ENCODE peak calls at places on chromosomes 7 and 10, in five cellular contexts. Q, U, L, P and I are unnamed samples.

GRCh38 chr7:100863406-100863950 is 3.7 kb upstream of the TRIP6 start:
- DNase-seq in P (no peak), L (peak; percentile 50), U (no peak), Q (no peak), I (no peak)

GRCh38 chr7:157927313-157927925 is 590.6 kb downstream of the DNAJB6 start:
- DNase-seq in Q (no peak), P (no peak), U (no peak), L (no peak), I (no peak)

GRCh38 chr7:56092789-56093531 is at the start of gene PHKG1:
- DNase-seq in Q (peak; percentile 74), L (peak; percentile 33), U (peak; percentile 60), P (peak; percentile 33), I (no peak)

GRCh38 chr7:111358915-111359314 is 203.4 kb downstream of the IMMP2L start:
- DNase-seq in Q (no peak), U (no peak), P (no peak), L (no peak), I (no peak)

GRCh38 chr10:43049081-43049551 is 27.8 kb upstream of the RET start:
- DNase-seq in U (no peak), P (no peak), L (no peak), Q (peak; percentile 8), I (no peak)

GRCh38 chr10:58341422-58341821 is 6.6 kb downstream of the UBE2D1 start:
- DNase-seq in U (no peak), Q (no peak), L (no peak), P (no peak), I (no peak)

GRCh38 chr7:52140848-52141247 is 824.2 kb upstream of the COBL start:
- DNase-seq in L (no peak), Q (no peak), U (no peak), P (no peak), I (no peak)

GRCh38 chr7:106640368-106641141 is 20.4 kb downstream of the CCDC71L start:
- DNase-seq in L (no peak), U (no peak), P (no peak), Q (no peak), I (no peak)

GRCh38 chr10:128009768-128010167 is 102.9 kb downstream of the PTPRE start:
- DNase-seq in Q (no peak), U (no peak), P (no peak), L (no peak), I (no peak)

GRCh38 chr10:92894081-92894480 is 45.8 kb downstream of the EXOC6 start:
- DNase-seq in Q (no peak), L (no peak), U (no peak), P (no peak), I (no peak)

GRCh38 chr10:31242902-31243301 is 76.1 kb upstream of the ZEB1 start:
- DNase-seq in L (peak; percentile 59), P (peak; percentile 26), Q (peak; percentile 20), U (no peak), I (peak; percentile 5)

GRCh38 chr7:127822822-127823508 is 171.0 kb downstream of the SND1 start:
- DNase-seq in L (no peak), U (no peak), Q (no peak), P (peak; percentile 61), I (no peak)

GRCh38 chr7:105935250-105935649 is 27.8 kb upstream of the CDHR3 start:
- DNase-seq in Q (no peak), L (no peak), U (no peak), P (no peak), I (no peak)

GRCh38 chr7:74380720-74381119 is 73.0 kb upstream of the GTF2IRD1 start:
- DNase-seq in U (no peak), L (peak; percentile 25), Q (no peak), P (no peak), I (no peak)

GRCh38 chr7:24857623-24858022 is 100.4 kb upstream of the GSDME start:
- DNase-seq in L (no peak), Q (no peak), P (no peak), U (no peak), I (no peak)

GRCh38 chr7:132881317-132881716 is 200.6 kb downstream of the CHCHD3 start:
- DNase-seq in Q (peak; percentile 20), U (no peak), P (no peak), L (no peak), I (no peak)

GRCh38 chr7:65438593-65438992 is 64.9 kb downstream of the ZNF92 start:
- DNase-seq in L (no peak), P (no peak), U (no peak), Q (no peak), I (no peak)

GRCh38 chr7:90816511-90817142 is 220.5 kb downstream of the CDK14 start:
- DNase-seq in L (peak; percentile 2), U (peak; percentile 18), Q (peak; percentile 9), P (no peak), I (peak; percentile 85)

GRCh38 chr10:22617516-22617915 is 96.9 kb downstream of the PIP4K2A start:
- DNase-seq in L (no peak), Q (no peak), P (peak; percentile 33), U (no peak), I (no peak)

GRCh38 chr10:22613011-22613410 is 101.4 kb downstream of the PIP4K2A start:
- DNase-seq in U (no peak), L (no peak), Q (no peak), P (no peak), I (no peak)

GRCh38 chr10:22618081-22618785 is 96.1 kb downstream of the PIP4K2A start:
- DNase-seq in P (no peak), U (no peak), L (peak; percentile 84), Q (no peak), I (no peak)

GRCh38 chr10:22615101-22615500 is 99.3 kb downstream of the PIP4K2A start:
- DNase-seq in U (no peak), L (no peak), P (no peak), Q (no peak), I (no peak)

DNA sequence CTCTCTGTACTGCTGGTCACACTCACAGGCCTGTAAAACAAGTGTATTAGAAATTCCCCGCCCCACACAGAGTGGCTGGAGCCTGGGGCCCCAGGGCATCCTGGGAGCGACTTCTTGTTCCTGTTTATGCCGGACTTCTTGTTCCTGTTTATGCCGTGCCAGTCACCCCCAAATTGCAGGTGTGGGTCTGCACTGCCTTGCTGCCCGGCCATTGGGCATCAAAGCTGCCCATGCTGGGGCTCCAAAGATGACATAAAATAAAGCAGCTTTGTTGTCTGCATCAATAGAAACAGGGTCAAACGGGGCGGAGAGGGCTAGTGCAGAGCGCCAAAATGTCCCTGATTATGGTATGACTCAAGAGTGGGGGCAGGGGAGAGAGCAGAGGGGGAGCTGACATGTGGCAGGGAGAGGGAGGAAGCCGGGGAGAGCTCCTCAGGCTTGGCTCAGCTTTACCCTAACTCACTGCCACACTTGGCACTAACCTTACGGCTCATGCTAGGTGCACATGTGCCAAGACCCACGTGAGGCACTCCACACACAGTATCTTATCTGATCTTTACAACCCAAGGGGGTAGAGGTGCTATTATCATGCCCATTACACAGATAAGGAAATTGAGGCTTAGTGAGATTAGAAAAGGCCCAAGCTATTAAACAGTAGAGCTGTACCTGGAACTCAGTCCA is 98.4 kb downstream of the PIP4K2A start:
- DNase-seq in L (peak; percentile 72), U (peak; percentile 56), P (peak; percentile 71), Q (no peak), I (peak; percentile 35)
- TF ChIP-seq FOXM1 in L (no peak), U (no peak), P (no peak), Q (peak; percentile 25), I (peak; percentile 49)

DNA sequence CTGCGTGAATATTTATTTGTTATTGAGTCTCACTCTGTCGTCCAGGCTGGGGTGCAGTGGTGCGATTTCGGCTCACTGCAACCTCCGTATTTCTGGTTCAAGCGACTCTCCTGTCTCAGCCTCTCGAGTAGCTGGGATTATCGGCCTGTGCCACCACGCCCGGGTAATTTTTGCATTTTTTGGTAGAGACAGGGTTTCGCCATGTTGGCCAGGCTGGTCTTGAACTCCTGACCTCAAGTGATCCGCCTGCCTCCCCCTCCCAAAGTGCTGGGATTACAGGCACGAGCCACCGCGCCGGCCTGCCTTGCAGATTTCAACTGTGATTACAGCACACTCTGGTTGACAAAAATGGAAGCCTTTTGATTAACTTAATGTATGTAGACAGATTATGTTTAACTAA is 730.0 kb upstream of the VSTM2A start:
- DNase-seq in L (no peak), U (no peak), Q (no peak), P (no peak), I (no peak)
- TF ChIP-seq FOXM1 in L (no peak), U (no peak), Q (no peak), P (no peak), I (no peak)

DNA sequence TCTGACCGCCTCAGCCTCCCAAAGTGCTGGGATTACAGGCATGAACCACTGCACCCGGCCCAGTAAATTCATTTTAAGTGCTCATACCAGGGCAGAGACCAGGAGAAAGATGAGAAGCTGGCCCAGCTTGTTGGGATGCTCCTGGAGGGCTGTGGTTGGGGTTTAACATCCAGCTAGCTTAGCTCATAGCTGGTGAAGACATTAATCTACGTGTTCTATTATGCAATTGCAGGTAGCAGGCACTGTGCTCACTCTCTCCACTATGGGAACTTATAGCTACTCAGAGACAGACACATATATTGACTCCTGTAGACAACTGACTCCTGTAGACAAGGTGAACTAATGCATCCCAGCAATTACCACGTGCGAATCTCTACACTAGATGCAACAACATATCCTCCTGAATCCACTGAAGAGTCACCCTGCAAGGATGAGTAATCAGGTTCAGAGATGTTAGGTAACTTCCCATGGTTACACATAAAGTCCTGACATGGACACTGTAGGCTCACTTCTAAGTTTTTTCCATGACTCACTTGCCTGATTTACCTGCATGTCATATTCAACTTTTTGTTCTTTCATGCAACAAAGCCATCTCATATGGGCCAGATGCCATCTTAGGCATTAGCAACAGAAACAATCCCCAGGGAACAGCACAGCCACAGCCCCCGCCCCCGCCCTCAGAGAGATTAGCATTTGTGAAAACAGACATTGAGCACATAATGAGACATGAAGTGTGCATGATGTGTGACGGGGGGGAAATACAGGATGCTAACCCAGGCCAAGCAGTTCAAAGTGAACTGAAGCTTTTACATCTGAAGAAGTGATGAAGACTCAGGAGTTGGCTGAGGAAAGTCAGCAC is 37.2 kb downstream of the ERLIN1 start:
- DNase-seq in Q (no peak), P (no peak), U (no peak), L (peak; percentile 43), I (peak; percentile 61)
- TF ChIP-seq FOXM1 in Q (no peak), P (no peak), U (no peak), L (no peak), I (peak; percentile 54)

GRCh38 chr10:51698473-51699063 is 827 bp downstream of the CSTF2T start:
- DNase-seq in U (no peak), P (no peak), Q (no peak), L (no peak), I (no peak)

GRCh38 chr10:51699475-51700227 is at the start of gene CSTF2T:
- DNase-seq in P (peak; percentile 84), L (peak; percentile 62), U (peak; percentile 70), Q (peak; percentile 64), I (peak; percentile 78)

GRCh38 chr10:51699145-51699474 is 285 bp downstream of the CSTF2T start:
- DNase-seq in P (peak; percentile 47), Q (no peak), U (peak; percentile 24), L (no peak), I (no peak)

GRCh38 chr10:51696251-51696650 is 3.1 kb downstream of the CSTF2T start:
- DNase-seq in Q (no peak), P (no peak), U (no peak), L (no peak), I (no peak)

DNA sequence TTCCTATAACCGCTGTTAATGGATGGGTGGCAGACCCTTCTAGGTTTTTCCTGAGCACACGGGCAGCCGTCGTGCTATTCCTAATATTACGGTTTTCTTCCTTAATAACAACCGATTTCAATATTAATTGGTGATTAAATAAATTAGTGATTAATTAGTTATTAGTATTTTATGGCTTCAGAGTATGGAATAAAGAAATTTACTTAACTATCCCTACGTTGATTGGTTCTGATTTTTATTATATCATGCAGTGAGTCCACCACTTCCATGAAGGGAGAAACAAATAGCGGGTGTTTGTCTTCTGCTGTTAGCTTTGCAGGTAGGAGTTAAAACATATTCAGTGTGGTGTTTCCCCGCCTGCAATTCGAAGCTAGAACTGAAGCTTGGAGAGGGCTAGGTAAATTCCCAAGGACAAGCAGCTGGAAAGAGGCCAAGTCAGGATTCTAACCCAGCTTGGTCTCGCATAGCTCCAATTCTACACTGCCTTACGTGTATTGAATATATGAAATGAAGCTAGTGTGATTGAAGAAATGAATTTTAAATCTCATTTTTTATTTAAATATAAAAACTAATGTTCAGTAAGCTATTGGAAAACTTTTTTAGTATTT is 937 bp upstream of the CSTF2T start:
- DNase-seq in Q (no peak), P (peak; percentile 14), U (peak; percentile 6), L (no peak), I (no peak)
- TF ChIP-seq FOXM1 in Q (no peak), P (no peak), U (no peak), L (no peak), I (no peak)